ENCODE peak calls at places on chromosomes 6 and 20, in four cellular contexts. R is HCT116, A is GM23338, P is fibroblast of lung. M is an unnamed sample.

GRCh38 chr6:56364482-56365313 is 117.3 kb upstream of the COL21A1 start:
- DNase-seq in R (no peak), A (no peak), P (peak; percentile 71), M (peak; percentile 83)

GRCh38 chr20:59771506-59772372 is 161.7 kb downstream of the SYCP2 start:
- DNase-seq in R (no peak), A (no peak), P (no peak), M (no peak)

GRCh38 chr6:32973934-32974333 is 5.5 kb downstream of the BRD2 start:
- DNase-seq in R (no peak), A (peak; percentile 44), P (peak; percentile 72), M (peak; percentile 79)

GRCh38 chr6:143842468-143842901 is 653 bp upstream of the LTV1 start:
- DNase-seq in R (no peak), A (no peak), P (no peak), M (peak; percentile 71)

GRCh38 chr20:24738981-24739633 is 210.0 kb upstream of the CST7 start:
- DNase-seq in R (no peak), A (no peak), P (peak; percentile 10), M (no peak)

GRCh38 chr6:135870722-135871121 is 19.2 kb downstream of the PDE7B start:
- DNase-seq in R (no peak), A (no peak), P (peak; percentile 50), M (peak; percentile 77)

GRCh38 chr6:162331911-162332310 is 395.7 kb downstream of the PRKN start:
- DNase-seq in R (no peak), A (no peak), P (no peak), M (no peak)

GRCh38 chr6:137724018-137724403 is 143.0 kb upstream of the TNFAIP3 start:
- DNase-seq in R (no peak), A (no peak), P (peak; percentile 43), M (peak; percentile 21)

GRCh38 chr20:54062812-54063280 is 7.5 kb downstream of the BCAS1 start:
- DNase-seq in R (peak; percentile 42), A (peak; percentile 62), P (peak; percentile 66), M (peak; percentile 75)

GRCh38 chr6:138038148-138038870 is 68.9 kb downstream of the PERP start:
- DNase-seq in R (no peak), A (no peak), P (no peak), M (no peak)

GRCh38 chr20:48171071-48171470 is 385.8 kb upstream of the SULF2 start:
- DNase-seq in R (no peak), A (no peak), P (no peak), M (no peak)

GRCh38 chr6:169533656-169534421 is 168.0 kb downstream of the WDR27 start:
- DNase-seq in R (no peak), A (no peak), P (no peak), M (no peak)
- H2AFZ ChIP-seq in R (no peak overlapping the region), A (no peak overlapping the region), P (no peak overlapping the region), M (no peak overlapping the region)

GRCh38 chr20:32051720-32052089 is 337 bp upstream of the HCK start:
- DNase-seq in R (no peak), A (no peak), P (no peak), M (no peak)
- TF ChIP-seq EZH2 in R (no peak), A (peak; percentile 77), P (peak; percentile 87), M (peak; percentile 89)

GRCh38 chr20:36182604-36183154 is 28.1 kb downstream of the EPB41L1 start:
- DNase-seq in R (no peak), A (no peak), P (peak; percentile 5), M (no peak)
- H2AFZ ChIP-seq in R (no peak overlapping the region), A (no peak overlapping the region), P (no peak overlapping the region), M (peak overlapping the region; percentile 56)

GRCh38 chr6:157605484-157605883 is 217.6 kb upstream of the SNX9 start:
- DNase-seq in R (no peak), A (no peak), P (no peak), M (no peak)
- TF ChIP-seq EZH2 in R (no peak), A (no peak), P (no peak), M (no peak)

GRCh38 chr20:16228722-16229121 is 344.5 kb downstream of the KIF16B start:
- DNase-seq in R (no peak), A (no peak), P (no peak), M (no peak)

GRCh38 chr20:16229813-16230212 is 343.4 kb downstream of the KIF16B start:
- DNase-seq in R (no peak), A (no peak), P (no peak), M (no peak)
- H2AFZ ChIP-seq in R (no peak overlapping the region), A (no peak overlapping the region), P (no peak overlapping the region), M (no peak overlapping the region)

DNA sequence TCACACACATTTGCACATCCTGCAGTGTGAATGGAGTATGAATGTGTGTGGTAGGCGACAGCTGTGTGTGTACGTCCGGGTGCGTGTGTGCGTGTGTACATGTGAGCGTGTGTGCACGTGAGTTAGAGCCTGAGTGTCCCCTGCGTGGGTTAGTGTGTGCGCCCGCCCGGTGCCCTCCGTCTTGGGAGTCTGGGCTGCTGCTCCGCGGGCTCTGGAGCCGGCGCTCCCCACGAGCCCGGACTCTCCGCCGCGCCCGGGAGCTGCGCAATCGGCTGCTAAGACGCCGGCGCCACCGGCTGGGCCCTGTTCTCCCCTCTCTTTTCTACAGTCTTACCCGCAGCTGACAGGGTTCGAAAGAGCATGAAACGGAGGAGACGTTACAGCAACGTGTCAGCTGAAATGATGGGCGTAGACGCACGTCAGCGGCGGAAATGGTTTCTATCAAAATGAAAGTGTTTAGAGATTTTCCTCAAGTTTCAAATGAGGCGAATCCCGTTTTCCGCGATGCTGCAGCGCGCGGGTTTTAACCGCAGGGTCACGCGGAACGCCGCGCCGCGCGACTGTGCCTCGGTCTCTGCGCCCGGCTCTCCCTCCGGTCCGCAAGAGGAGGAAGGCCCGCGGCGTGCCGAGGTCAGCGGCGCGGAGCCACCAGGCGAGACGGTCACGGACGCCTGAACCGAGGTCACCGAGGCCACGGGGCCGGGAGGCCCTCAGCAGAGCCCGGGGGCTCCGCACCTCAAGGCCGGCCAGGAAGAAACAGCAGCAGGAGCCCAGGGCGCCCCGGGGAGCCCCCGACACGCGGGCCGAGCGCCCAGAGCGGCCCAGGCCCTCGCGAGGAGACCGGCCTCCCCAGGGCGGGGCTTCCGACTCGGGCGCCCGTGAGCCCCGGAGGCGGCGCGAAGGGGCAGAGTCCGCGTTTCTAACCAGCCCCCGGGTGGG is 95.3 kb upstream of the BHLHE23 start:
- DNase-seq in R (no peak), A (peak; percentile 70), P (peak; percentile 53), M (peak; percentile 68)
- TF ChIP-seq EZH2 in R (peak; percentile 88), A (peak; percentile 92), P (no peak), M (no peak)

GRCh38 chr6:75217203-75217602 is 11.3 kb upstream of the COL12A1 start:
- DNase-seq in R (no peak), A (no peak), P (peak; percentile 67), M (peak; percentile 84)
- H2AFZ ChIP-seq in R (peak overlapping the region; percentile 63), A (peak overlapping the region; percentile 61), P (no peak overlapping the region), M (peak overlapping the region; percentile 21)

DNA sequence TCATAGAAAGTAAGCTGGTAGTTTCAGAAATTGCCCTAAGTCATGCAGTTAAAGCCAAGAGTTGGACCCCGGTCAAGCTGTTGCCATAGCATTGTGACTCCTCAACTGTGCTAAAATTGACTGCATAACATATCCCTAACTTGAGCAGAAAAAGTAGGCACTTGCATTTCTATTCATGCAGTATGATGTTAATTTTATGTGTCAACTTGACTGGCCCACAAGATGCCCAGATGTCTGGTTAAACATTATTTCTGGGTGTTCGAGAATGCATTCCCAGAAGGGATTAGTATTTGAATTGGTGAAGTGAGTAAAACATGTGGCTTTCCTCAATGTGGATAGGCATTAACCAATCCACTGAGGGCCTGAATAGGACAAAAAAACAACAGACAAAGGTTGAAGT is 136.3 kb downstream of the GPR63 start:
- DNase-seq in R (no peak), A (no peak), P (no peak), M (no peak)
- TF ChIP-seq EZH2 in R (no peak), A (no peak), P (no peak), M (no peak)

GRCh38 chr6:105068407-105068806 is 111.4 kb downstream of the POPDC3 start:
- DNase-seq in R (no peak), A (no peak), P (no peak), M (no peak)

GRCh38 chr6:105077592-105078463 is 102.0 kb downstream of the POPDC3 start:
- DNase-seq in R (peak; percentile 44), A (peak; percentile 76), P (peak; percentile 70), M (peak; percentile 78)

GRCh38 chr6:105075210-105075609 is 104.6 kb downstream of the POPDC3 start:
- DNase-seq in R (no peak), A (no peak), P (no peak), M (no peak)

GRCh38 chr6:105069821-105070445 is 109.9 kb downstream of the POPDC3 start:
- DNase-seq in R (no peak), A (no peak), P (no peak), M (peak; percentile 57)

GRCh38 chr6:105072799-105073199 is 107.0 kb downstream of the POPDC3 start:
- DNase-seq in R (no peak), A (no peak), P (peak; percentile 55), M (peak; percentile 60)
- H2AFZ ChIP-seq in R (peak overlapping the region; percentile 91), A (no peak overlapping the region), P (no peak overlapping the region), M (no peak overlapping the region)

GRCh38 chr6:39312912-39313525 is 1.2 kb downstream of the KCNK17 start:
- DNase-seq in R (no peak), A (no peak), P (no peak), M (no peak)

GRCh38 chr6:39314273-39314790 is at the start of gene KCNK17:
- DNase-seq in R (no peak), A (peak; percentile 74), P (no peak), M (no peak)

GRCh38 chr6:39310542-39310941 is 3.7 kb downstream of the KCNK17 start:
- DNase-seq in R (no peak), A (no peak), P (no peak), M (no peak)

GRCh38 chr6:39317256-39317655 is 3.0 kb upstream of the KCNK17 start:
- DNase-seq in R (no peak), A (no peak), P (no peak), M (no peak)

DNA sequence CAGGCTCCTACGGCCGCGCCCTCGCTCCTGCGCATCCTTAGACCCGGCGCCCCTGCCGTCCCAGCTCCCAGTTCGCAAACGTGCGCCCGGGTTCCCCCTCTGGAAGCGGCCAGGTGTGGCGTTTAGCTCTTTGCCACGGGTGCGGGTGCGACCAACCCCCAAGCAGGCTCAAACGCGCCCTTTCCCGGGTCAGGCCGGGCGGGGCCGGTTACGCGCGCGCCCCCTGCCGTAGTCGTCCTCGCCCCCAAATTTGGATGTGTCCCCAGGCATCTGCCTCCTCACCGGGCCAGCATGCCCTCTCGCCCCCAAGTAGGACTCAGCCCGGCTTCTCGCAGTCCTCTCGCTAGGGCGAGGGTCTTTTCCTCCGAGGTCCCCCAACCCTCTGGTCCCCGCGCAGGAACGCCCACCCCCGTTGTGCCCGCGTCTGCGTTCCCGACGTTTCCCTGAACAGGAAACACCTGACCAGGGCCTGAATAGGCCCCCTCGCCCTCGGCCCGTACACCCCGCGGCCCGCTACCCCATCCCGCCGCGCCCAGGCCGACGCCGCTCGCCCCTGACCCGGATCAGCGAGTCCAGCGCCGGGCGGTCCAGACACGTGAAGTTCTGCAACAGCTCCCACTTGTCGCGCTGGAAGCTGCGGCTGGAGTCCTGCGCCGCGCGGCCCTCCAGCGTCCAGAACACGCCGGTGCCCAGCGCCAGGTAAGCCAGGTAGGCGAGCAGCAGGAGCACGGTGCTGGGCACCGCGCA is 520 bp downstream of the KCNK17 start:
- DNase-seq in R (no peak), A (peak; percentile 83), P (no peak), M (no peak)
- TF ChIP-seq EZH2 in R (no peak), A (peak; percentile 45), P (no peak), M (peak; percentile 17)